ENCODE peak calls at places on chromosomes 7 and 10, in four cellular contexts. One of them, this sample, is unnamed.
A peak's percentile ranks its signal among the peaks of the same experiment; 100 is the strongest.

GRCh38 chr7:153190452-153190851 is 430.9 kb downstream of the ACTR3B start:
- DNase-seq in lower lobe of right lung: no peak
- DNase-seq in HepG2: no peak
- DNase-seq in foreskin fibroblast: no peak
- DNase-seq in this sample: no peak

GRCh38 chr7:157660971-157661610 is 324.3 kb downstream of the DNAJB6 start:
- DNase-seq in lower lobe of right lung: no peak
- DNase-seq in HepG2: no peak
- DNase-seq in foreskin fibroblast: no peak
- DNase-seq in this sample: no peak

GRCh38 chr10:110857265-110858158 is 14.2 kb upstream of the PDCD4 start:
- DNase-seq in lower lobe of right lung: no peak
- DNase-seq in HepG2: peak; percentile 59
- DNase-seq in foreskin fibroblast: peak; percentile 56
- DNase-seq in this sample: peak; percentile 47

GRCh38 chr7:121395494-121395960 is 581 bp downstream of the FAM3C start:
- DNase-seq in lower lobe of right lung: no peak
- DNase-seq in HepG2: peak; percentile 7
- DNase-seq in foreskin fibroblast: peak; percentile 46
- DNase-seq in this sample: peak; percentile 15

GRCh38 chr10:69089638-69090599 is 2.0 kb downstream of the SRGN start:
- DNase-seq in lower lobe of right lung: no peak
- DNase-seq in HepG2: no peak
- DNase-seq in foreskin fibroblast: no peak
- DNase-seq in this sample: no peak

GRCh38 chr10:69218831-69219230 is 1.3 kb upstream of the HKDC1 start:
- DNase-seq in lower lobe of right lung: no peak
- DNase-seq in HepG2: no peak
- DNase-seq in foreskin fibroblast: no peak
- DNase-seq in this sample: no peak

GRCh38 chr10:61993676-61994401 is 92.3 kb downstream of the ARID5B start:
- DNase-seq in lower lobe of right lung: no peak
- DNase-seq in HepG2: no peak
- DNase-seq in foreskin fibroblast: no peak
- DNase-seq in this sample: peak; percentile 51

GRCh38 chr7:21318190-21318915 is 109.5 kb upstream of the SP4 start:
- DNase-seq in lower lobe of right lung: no peak
- DNase-seq in HepG2: no peak
- DNase-seq in foreskin fibroblast: peak; percentile 0
- DNase-seq in this sample: no peak

GRCh38 chr10:30188101-30188500 is 128.7 kb upstream of the JCAD start:
- DNase-seq in lower lobe of right lung: no peak
- DNase-seq in HepG2: no peak
- DNase-seq in foreskin fibroblast: peak; percentile 46
- DNase-seq in this sample: peak; percentile 31

GRCh38 chr7:113367187-113367586 is 248.8 kb upstream of the SMIM30 start:
- DNase-seq in lower lobe of right lung: no peak
- DNase-seq in HepG2: no peak
- DNase-seq in foreskin fibroblast: peak; percentile 10
- DNase-seq in this sample: no peak

GRCh38 chr7:24948739-24949138 is 31.2 kb downstream of the OSBPL3 start:
- DNase-seq in lower lobe of right lung: no peak
- DNase-seq in HepG2: no peak
- DNase-seq in foreskin fibroblast: no peak
- DNase-seq in this sample: no peak

GRCh38 chr7:148116954-148117353 is 473.6 kb upstream of the C7orf33 start:
- DNase-seq in lower lobe of right lung: no peak
- DNase-seq in HepG2: no peak
- DNase-seq in foreskin fibroblast: no peak
- DNase-seq in this sample: peak; percentile 40

GRCh38 chr10:6208781-6209235 is 6.1 kb downstream of the PFKFB3 start:
- DNase-seq in lower lobe of right lung: no peak
- DNase-seq in HepG2: no peak
- DNase-seq in foreskin fibroblast: no peak
- DNase-seq in this sample: no peak

GRCh38 chr7:33986951-33987948 is 81.9 kb downstream of the BMPER start:
- DNase-seq in lower lobe of right lung: no peak
- DNase-seq in HepG2: peak; percentile 27
- DNase-seq in foreskin fibroblast: peak; percentile 99
- DNase-seq in this sample: peak; percentile 100

GRCh38 chr10:6228647-6229046 is 25.9 kb downstream of the PFKFB3 start:
- DNase-seq in lower lobe of right lung: peak; percentile 19
- DNase-seq in HepG2: no peak
- DNase-seq in foreskin fibroblast: no peak
- DNase-seq in this sample: no peak

GRCh38 chr7:64665980-64666674 is at the start of gene ZNF107:
- DNase-seq in lower lobe of right lung: peak; percentile 93
- DNase-seq in HepG2: peak; percentile 92
- DNase-seq in foreskin fibroblast: peak; percentile 95
- DNase-seq in this sample: peak; percentile 93

GRCh38 chr10:106652279-106652678 is 512.2 kb downstream of the SORCS1 start:
- DNase-seq in lower lobe of right lung: no peak
- DNase-seq in HepG2: no peak
- DNase-seq in foreskin fibroblast: no peak
- DNase-seq in this sample: no peak

GRCh38 chr10:27646194-27646593 is 99.4 kb downstream of the MKX start:
- DNase-seq in lower lobe of right lung: no peak
- DNase-seq in HepG2: no peak
- DNase-seq in foreskin fibroblast: peak; percentile 68
- DNase-seq in this sample: peak; percentile 88

GRCh38 chr7:147981072-147981813 is 609.3 kb upstream of the C7orf33 start:
- DNase-seq in lower lobe of right lung: no peak
- DNase-seq in HepG2: no peak
- DNase-seq in foreskin fibroblast: no peak
- DNase-seq in this sample: peak; percentile 17

GRCh38 chr10:120387326-120387725 is 69.7 kb upstream of the PLPP4 start:
- DNase-seq in lower lobe of right lung: no peak
- DNase-seq in HepG2: no peak
- DNase-seq in foreskin fibroblast: no peak
- DNase-seq in this sample: peak; percentile 73

GRCh38 chr10:58237014-58237830 is 30.5 kb downstream of the IPMK start:
- DNase-seq in lower lobe of right lung: no peak
- DNase-seq in HepG2: peak; percentile 78
- DNase-seq in foreskin fibroblast: peak; percentile 84
- DNase-seq in this sample: peak; percentile 88

GRCh38 chr10:37801557-37801956 is 55.9 kb downstream of the ZNF248 start:
- DNase-seq in lower lobe of right lung: no peak
- DNase-seq in HepG2: no peak
- DNase-seq in foreskin fibroblast: no peak
- DNase-seq in this sample: no peak

GRCh38 chr7:82156168-82156567 is 287.4 kb downstream of the CACNA2D1 start:
- DNase-seq in lower lobe of right lung: no peak
- DNase-seq in HepG2: no peak
- DNase-seq in foreskin fibroblast: no peak
- DNase-seq in this sample: no peak

GRCh38 chr10:28743576-28743975 is 66.3 kb downstream of the BAMBI start:
- DNase-seq in lower lobe of right lung: no peak
- DNase-seq in HepG2: no peak
- DNase-seq in foreskin fibroblast: no peak
- DNase-seq in this sample: no peak

GRCh38 chr10:128009768-128010167 is 102.9 kb downstream of the PTPRE start:
- DNase-seq in lower lobe of right lung: no peak
- DNase-seq in HepG2: no peak
- DNase-seq in foreskin fibroblast: no peak
- DNase-seq in this sample: no peak

GRCh38 chr7:138396251-138397070 is 63.6 kb upstream of the TRIM24 start:
- DNase-seq in lower lobe of right lung: no peak
- DNase-seq in HepG2: peak; percentile 100
- DNase-seq in foreskin fibroblast: no peak
- DNase-seq in this sample: no peak

GRCh38 chr10:117537436-117537903 is 5.1 kb upstream of the EMX2 start:
- DNase-seq in lower lobe of right lung: no peak
- DNase-seq in HepG2: no peak
- DNase-seq in foreskin fibroblast: peak; percentile 70
- DNase-seq in this sample: no peak

DNA sequence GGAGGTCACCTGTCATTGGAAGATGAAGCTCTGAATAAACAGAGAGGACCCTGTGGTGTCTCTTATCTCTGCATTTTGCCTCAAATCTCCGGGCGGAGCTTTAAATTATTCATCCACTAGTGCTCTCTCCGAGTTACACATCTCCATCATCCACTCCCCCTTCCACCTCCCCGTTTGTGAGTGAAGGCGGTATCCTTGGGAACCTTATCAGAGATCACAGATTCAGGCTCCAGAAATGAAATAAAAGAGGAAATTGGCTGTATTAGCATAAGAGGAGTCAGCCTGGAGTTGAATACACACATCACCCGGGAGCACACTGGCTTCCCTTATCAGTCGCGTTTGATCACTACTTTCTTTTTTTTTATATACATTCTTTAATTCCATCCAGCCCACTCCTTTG is 1184.8 kb downstream of the GATA3 start:
- DNase-seq in lower lobe of right lung: no peak
- DNase-seq in HepG2: no peak
- DNase-seq in foreskin fibroblast: no peak
- DNase-seq in this sample: no peak
- TF ChIP-seq CTCF in lower lobe of right lung: no peak
- TF ChIP-seq CTCF in HepG2: no peak
- TF ChIP-seq CTCF in foreskin fibroblast: no peak
- TF ChIP-seq CTCF in this sample: no peak

GRCh38 chr10:71212249-71213126 is at the start of gene UNC5B:
- DNase-seq in lower lobe of right lung: peak; percentile 92
- DNase-seq in HepG2: peak; percentile 54
- DNase-seq in foreskin fibroblast: peak; percentile 98
- DNase-seq in this sample: peak; percentile 88
- H3K4me3 ChIP-seq in lower lobe of right lung: peak within 1 kb of the TSS; percentile 90
- H3K4me3 ChIP-seq in HepG2: peak within 1 kb of the TSS; percentile 55
- H3K4me3 ChIP-seq in foreskin fibroblast: peak within 1 kb of the TSS; percentile 92
- H3K4me3 ChIP-seq in this sample: peak within 1 kb of the TSS; percentile 74

DNA sequence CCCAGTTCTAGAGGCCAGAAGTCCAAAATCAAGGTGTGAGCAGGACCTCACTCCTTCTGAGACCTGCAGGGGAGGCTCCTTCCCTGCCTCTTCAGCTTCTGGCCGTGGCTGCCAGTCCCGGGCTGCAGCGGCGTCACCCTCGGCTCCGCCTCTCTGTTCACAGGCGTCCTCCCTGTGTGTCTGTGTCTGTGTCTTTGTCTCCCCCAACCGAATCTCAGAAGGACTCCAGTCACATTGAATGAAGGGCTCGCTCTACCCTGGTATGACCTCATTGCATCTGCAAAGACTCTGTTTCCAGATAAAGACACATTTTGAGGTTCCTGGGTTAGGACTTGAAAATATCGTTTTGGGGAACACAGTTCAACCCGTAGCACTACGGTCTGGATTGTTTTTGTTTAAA is 33.1 kb upstream of the GALNT11 start:
- DNase-seq in lower lobe of right lung: peak; percentile 71
- DNase-seq in HepG2: peak; percentile 6
- DNase-seq in foreskin fibroblast: peak; percentile 31
- DNase-seq in this sample: no peak
- TF ChIP-seq CTCF in lower lobe of right lung: peak; percentile 28
- TF ChIP-seq CTCF in HepG2: peak; percentile 60
- TF ChIP-seq CTCF in foreskin fibroblast: no peak
- TF ChIP-seq CTCF in this sample: no peak

DNA sequence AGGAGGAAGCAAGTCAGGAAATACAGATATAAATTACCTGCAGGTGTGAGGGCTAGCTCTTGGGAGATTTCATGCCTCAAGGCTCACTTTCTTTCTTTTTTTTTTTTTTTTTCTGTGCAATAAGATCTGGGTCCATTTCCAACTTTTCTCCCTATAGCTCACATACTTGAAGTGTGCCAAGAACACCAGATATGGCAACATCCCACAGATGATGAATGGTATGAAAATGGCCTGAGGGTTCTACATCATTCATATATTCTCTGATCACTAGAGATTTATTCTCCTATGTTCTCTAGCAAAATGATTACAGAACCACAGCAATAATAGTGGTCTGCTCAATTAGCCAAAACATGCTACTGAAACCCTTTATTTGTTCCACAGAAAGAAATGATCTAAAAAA is 117.2 kb downstream of the LRRTM3 start:
- DNase-seq in lower lobe of right lung: no peak
- DNase-seq in HepG2: no peak
- DNase-seq in foreskin fibroblast: no peak
- DNase-seq in this sample: no peak
- H3K4me3 ChIP-seq in lower lobe of right lung: no peak overlapping the region
- H3K4me3 ChIP-seq in HepG2: no peak overlapping the region
- H3K4me3 ChIP-seq in foreskin fibroblast: no peak overlapping the region
- H3K4me3 ChIP-seq in this sample: no peak overlapping the region